ENCODE peak calls at places on chromosomes 4 and X, in seven cellular contexts. Y is activated naive CD4-positive, alpha-beta T cell treated with Interleukin-2 at 50 U/mL for 16 hours; N is NCI-H2029; T is ELF-1; C is ecto neural progenitor cell; I is epithelial cell of prostate; M is cardiac fibroblast. B is an unnamed sample.

GRCh38 chr4:141102367-141102766 is 30.9 kb downstream of the RNF150 start:
- DNase-seq in Y (no peak), N (no peak), T (no peak), C (no peak), I (peak), M (peak), B (no peak)

GRCh38 chr4:139560396-139561084 is 4.5 kb upstream of the SETD7 start:
- DNase-seq in Y (no peak), N (peak), T (peak), C (no peak), I (no peak), M (peak), B (no peak)

GRCh38 chrX:124217289-124218251 is 114.9 kb upstream of the TEX13D start:
- DNase-seq in Y (peak), N (peak), T (peak), C (peak), I (no peak), M (peak), B (peak)

GRCh38 chrX:150486011-150486410 is 82.4 kb upstream of the MTM1 start:
- DNase-seq in Y (peak), N (peak), T (peak), C (peak), I (no peak), M (peak), B (peak)

GRCh38 chr4:35087216-35087615 is 1157.1 kb downstream of the ARAP2 start:
- DNase-seq in Y (no peak), N (no peak), T (no peak), C (no peak), I (peak), M (no peak), B (no peak)

GRCh38 chrX:23901065-23901464 is 6.7 kb downstream of the APOO start:
- DNase-seq in Y (no peak), N (no peak), T (peak), C (no peak), I (peak), M (peak), B (no peak)

GRCh38 chr4:156971623-156972369 is at the start of gene PDGFC:
- DNase-seq in Y (no peak), N (no peak), T (peak), C (peak), I (no peak), M (peak), B (peak)

GRCh38 chr4:170398228-170398627 is 308.5 kb upstream of the AADAT start:
- DNase-seq in Y (no peak), N (no peak), T (no peak), C (no peak), I (no peak), M (no peak), B (no peak)

GRCh38 chr4:73486497-73486896 is 5.0 kb downstream of the AFM start:
- DNase-seq in Y (no peak), N (no peak), T (no peak), C (no peak), I (no peak), M (no peak), B (no peak)

GRCh38 chr4:113083346-113083745 is 33.9 kb downstream of the ANK2 start:
- DNase-seq in Y (no peak), N (no peak), T (no peak), C (no peak), I (no peak), M (no peak), B (no peak)

GRCh38 chr4:119098306-119098705 is 37.3 kb upstream of the MYOZ2 start:
- DNase-seq in Y (no peak), N (no peak), T (no peak), C (no peak), I (no peak), M (no peak), B (no peak)

GRCh38 chrX:40095588-40096394 is 2.0 kb downstream of the BCOR start:
- DNase-seq in Y (peak), N (no peak), T (no peak), C (peak), I (no peak), M (peak), B (no peak)

GRCh38 chrX:40253770-40254169 is 156.0 kb upstream of the BCOR start:
- DNase-seq in Y (no peak), N (no peak), T (no peak), C (no peak), I (no peak), M (no peak), B (no peak)

GRCh38 chr4:65658117-65658516 is 12.2 kb downstream of the EPHA5 start:
- DNase-seq in Y (no peak), N (peak), T (peak), C (no peak), I (no peak), M (no peak), B (no peak)

B was measured in stimulated activated naive CD8-positive, alpha-beta T cell treated with anti-CD3 and anti-CD28 coated beads, Interleukin-15, Interleukin-2, amounts not matched to agents 100 U/mL and 50 U/mL, for 24 hours.